ENCODE peak calls at places on chromosomes 12 and 14, in four cellular contexts. One of them, this sample, is unnamed.
A peak's percentile ranks its signal among the peaks of the same experiment; 100 is the strongest.

GRCh38 chr12:90102957-90103652 is 394.5 kb upstream of the ATP2B1 start:
- DNase-seq in BJ: no peak
- DNase-seq in HFF-Myc: no peak
- DNase-seq in HCT116: peak; percentile 29
- DNase-seq in this sample: no peak

GRCh38 chr14:68394719-68395117 is 398.1 kb downstream of the ZFP36L1 start:
- DNase-seq in HCT116: no peak
- DNase-seq in HFF-Myc: no peak
- DNase-seq in BJ: no peak
- DNase-seq in this sample: no peak

GRCh38 chr14:96285667-96286066 is 29.7 kb downstream of the BDKRB1 start:
- DNase-seq in HCT116: no peak
- DNase-seq in HFF-Myc: no peak
- DNase-seq in BJ: no peak
- DNase-seq in this sample: peak; percentile 52

GRCh38 chr12:20214286-20214685 is 154.1 kb upstream of the PDE3A start:
- DNase-seq in HFF-Myc: no peak
- DNase-seq in HCT116: no peak
- DNase-seq in BJ: no peak
- DNase-seq in this sample: no peak

GRCh38 chr12:67431436-67432049 is 162.4 kb downstream of the CAND1 start:
- DNase-seq in BJ: no peak
- DNase-seq in HCT116: no peak
- DNase-seq in HFF-Myc: no peak
- DNase-seq in this sample: peak; percentile 46

GRCh38 chr14:32472081-32472480 is 143.0 kb downstream of the AKAP6 start:
- DNase-seq in HCT116: no peak
- DNase-seq in BJ: no peak
- DNase-seq in HFF-Myc: no peak
- DNase-seq in this sample: no peak

GRCh38 chr14:29320261-29320660 is 553.7 kb downstream of the FOXG1 start:
- DNase-seq in HCT116: no peak
- DNase-seq in HFF-Myc: no peak
- DNase-seq in BJ: no peak
- DNase-seq in this sample: no peak

GRCh38 chr12:131642101-131642540 is 68.8 kb upstream of the SFSWAP start:
- DNase-seq in BJ: no peak
- DNase-seq in HCT116: peak; percentile 24
- DNase-seq in HFF-Myc: no peak
- DNase-seq in this sample: no peak

GRCh38 chr12:116959845-116960514 is 49.2 kb downstream of the FBXW8 start:
- DNase-seq in HCT116: no peak
- DNase-seq in HFF-Myc: no peak
- DNase-seq in BJ: no peak
- DNase-seq in this sample: no peak

GRCh38 chr14:94143239-94143638 is 13.8 kb upstream of the IFI27L2 start:
- DNase-seq in HFF-Myc: no peak
- DNase-seq in BJ: no peak
- DNase-seq in HCT116: peak; percentile 29
- DNase-seq in this sample: no peak
- TF ChIP-seq CTCF in HFF-Myc: peak; percentile 27
- TF ChIP-seq CTCF in BJ: peak; percentile 36
- TF ChIP-seq CTCF in HCT116: peak; percentile 76
- TF ChIP-seq CTCF in this sample: peak; percentile 35

GRCh38 chr12:52946797-52947547 is 1.9 kb upstream of the KRT18 start:
- DNase-seq in HFF-Myc: no peak
- DNase-seq in HCT116: no peak
- DNase-seq in BJ: no peak
- DNase-seq in this sample: no peak

GRCh38 chr12:52945389-52946232 is 3.3 kb upstream of the KRT18 start:
- DNase-seq in BJ: no peak
- DNase-seq in HFF-Myc: no peak
- DNase-seq in HCT116: no peak
- DNase-seq in this sample: no peak

GRCh38 chr12:52946334-52946733 is 2.6 kb upstream of the KRT18 start:
- DNase-seq in BJ: no peak
- DNase-seq in HFF-Myc: no peak
- DNase-seq in HCT116: no peak
- DNase-seq in this sample: no peak

GRCh38 chr12:52949413-52950331 is 754 bp downstream of the KRT18 start:
- DNase-seq in BJ: peak; percentile 73
- DNase-seq in HFF-Myc: peak; percentile 94
- DNase-seq in HCT116: peak; percentile 84
- DNase-seq in this sample: no peak

DNA sequence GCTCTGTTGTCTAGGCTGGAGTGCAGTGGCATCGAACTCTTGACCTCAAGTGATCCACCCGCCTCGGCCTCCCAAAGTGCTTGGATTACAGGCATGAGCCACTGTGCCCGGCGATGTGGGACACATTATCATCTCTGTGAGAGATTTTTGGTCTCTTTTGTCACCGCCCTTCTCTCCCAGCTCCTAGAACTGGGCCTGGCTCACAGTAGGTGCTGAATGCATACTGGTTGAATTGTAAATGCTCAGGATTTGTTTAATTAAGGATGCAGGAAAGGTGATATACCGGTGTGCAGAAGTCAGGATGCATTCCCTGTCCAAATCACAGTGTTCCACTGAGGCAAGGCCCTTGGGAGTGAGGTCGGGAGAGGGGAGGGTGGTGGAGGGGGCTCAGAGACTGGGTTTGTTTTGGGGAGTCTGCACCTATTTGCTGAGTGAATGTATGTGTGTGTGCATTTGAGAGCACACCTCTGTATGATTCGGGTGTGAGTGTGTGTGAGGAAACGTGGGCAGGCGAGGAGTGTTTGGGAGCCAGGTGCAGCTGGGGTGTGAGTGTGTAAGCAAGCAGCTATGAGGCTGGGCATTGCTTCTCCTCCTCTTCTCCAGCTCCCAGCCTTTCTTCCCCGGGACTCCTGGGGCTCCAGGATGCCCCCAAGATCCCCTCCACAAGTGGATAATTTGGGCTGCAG is 1.0 kb upstream of the KRT18 start:
- DNase-seq in HCT116: no peak
- DNase-seq in HFF-Myc: no peak
- DNase-seq in BJ: no peak
- DNase-seq in this sample: no peak
- H3K4me3 ChIP-seq in HCT116: peak overlapping the region; percentile 96
- H3K4me3 ChIP-seq in HFF-Myc: peak overlapping the region; percentile 54
- H3K4me3 ChIP-seq in BJ: no peak overlapping the region
- H3K4me3 ChIP-seq in this sample: no peak overlapping the region

GRCh38 chr14:49767473-49768300 is at the start of gene KLHDC2:
- DNase-seq in HFF-Myc: no peak
- DNase-seq in HCT116: peak; percentile 59
- DNase-seq in BJ: peak; percentile 27
- DNase-seq in this sample: peak; percentile 58
- TF ChIP-seq CTCF in HFF-Myc: peak; percentile 12
- TF ChIP-seq CTCF in HCT116: peak; percentile 6
- TF ChIP-seq CTCF in BJ: no peak
- TF ChIP-seq CTCF in this sample: no peak

GRCh38 chr12:48542300-48542928 is 17.0 kb downstream of the OR8S1 start:
- DNase-seq in HFF-Myc: peak; percentile 5
- DNase-seq in BJ: no peak
- DNase-seq in HCT116: peak; percentile 23
- DNase-seq in this sample: no peak
- H3K4me3 ChIP-seq in HFF-Myc: no peak overlapping the region
- H3K4me3 ChIP-seq in BJ: no peak overlapping the region
- H3K4me3 ChIP-seq in HCT116: no peak overlapping the region
- H3K4me3 ChIP-seq in this sample: no peak overlapping the region